ENCODE peak calls at places on chromosomes 4 and X, in ten cellular contexts. One of them, this sample, is unnamed.

GRCh38 chrX:116272328-116272727 is 101.8 kb downstream of the AGTR2 start:
- DNase-seq in T-helper 9 cell: no peak
- DNase-seq in H4: peak
- DNase-seq in esophagus muscularis mucosa: no peak
- DNase-seq in SJSA1: peak
- DNase-seq in ELR: peak
- DNase-seq in HT1080: peak
- DNase-seq in putamen: no peak
- DNase-seq in stimulated activated naive CD8-positive, alpha-beta T cell treated with anti-CD3 and anti-CD28 coated beads, Interleukin-15, Interleukin-2, amounts not matched to agents 100 U/mL and 50 U/mL, for 24 hours: no peak
- DNase-seq in neural progenitor cell: no peak
- DNase-seq in this sample: no peak

GRCh38 chr4:663438-664428 is 10.3 kb downstream of the ATP5ME start:
- DNase-seq in T-helper 9 cell: peak
- DNase-seq in H4: no peak
- DNase-seq in esophagus muscularis mucosa: no peak
- DNase-seq in SJSA1: no peak
- DNase-seq in ELR: no peak
- DNase-seq in HT1080: no peak
- DNase-seq in putamen: no peak
- DNase-seq in stimulated activated naive CD8-positive, alpha-beta T cell treated with anti-CD3 and anti-CD28 coated beads, Interleukin-15, Interleukin-2, amounts not matched to agents 100 U/mL and 50 U/mL, for 24 hours: peak
- DNase-seq in neural progenitor cell: peak
- DNase-seq in this sample: peak

GRCh38 chrX:25144043-25144940 is 128.5 kb upstream of the ARX start:
- DNase-seq in T-helper 9 cell: peak
- DNase-seq in H4: peak
- DNase-seq in esophagus muscularis mucosa: no peak
- DNase-seq in SJSA1: peak
- DNase-seq in ELR: peak
- DNase-seq in HT1080: peak
- DNase-seq in putamen: peak
- DNase-seq in stimulated activated naive CD8-positive, alpha-beta T cell treated with anti-CD3 and anti-CD28 coated beads, Interleukin-15, Interleukin-2, amounts not matched to agents 100 U/mL and 50 U/mL, for 24 hours: peak
- DNase-seq in neural progenitor cell: peak
- DNase-seq in this sample: no peak

GRCh38 chr4:9841072-9841471 is 59.6 kb downstream of the DRD5 start:
- DNase-seq in T-helper 9 cell: no peak
- DNase-seq in H4: no peak
- DNase-seq in esophagus muscularis mucosa: peak
- DNase-seq in SJSA1: no peak
- DNase-seq in ELR: no peak
- DNase-seq in HT1080: no peak
- DNase-seq in putamen: no peak
- DNase-seq in stimulated activated naive CD8-positive, alpha-beta T cell treated with anti-CD3 and anti-CD28 coated beads, Interleukin-15, Interleukin-2, amounts not matched to agents 100 U/mL and 50 U/mL, for 24 hours: no peak
- DNase-seq in neural progenitor cell: no peak
- DNase-seq in this sample: no peak

GRCh38 chr4:176277162-176277904 is 8.3 kb upstream of the ASB5 start:
- DNase-seq in T-helper 9 cell: no peak
- DNase-seq in H4: peak
- DNase-seq in esophagus muscularis mucosa: peak
- DNase-seq in SJSA1: peak
- DNase-seq in ELR: peak
- DNase-seq in HT1080: peak
- DNase-seq in putamen: peak
- DNase-seq in stimulated activated naive CD8-positive, alpha-beta T cell treated with anti-CD3 and anti-CD28 coated beads, Interleukin-15, Interleukin-2, amounts not matched to agents 100 U/mL and 50 U/mL, for 24 hours: peak
- DNase-seq in neural progenitor cell: peak
- DNase-seq in this sample: no peak

GRCh38 chr4:83889802-83890201 is 353.9 kb downstream of the GPAT3 start:
- DNase-seq in T-helper 9 cell: no peak
- DNase-seq in H4: peak
- DNase-seq in esophagus muscularis mucosa: no peak
- DNase-seq in SJSA1: no peak
- DNase-seq in ELR: peak
- DNase-seq in HT1080: peak
- DNase-seq in putamen: no peak
- DNase-seq in stimulated activated naive CD8-positive, alpha-beta T cell treated with anti-CD3 and anti-CD28 coated beads, Interleukin-15, Interleukin-2, amounts not matched to agents 100 U/mL and 50 U/mL, for 24 hours: no peak
- DNase-seq in neural progenitor cell: no peak
- DNase-seq in this sample: no peak

GRCh38 chr4:150117629-150118028 is 39.4 kb downstream of the DCLK2 start:
- DNase-seq in T-helper 9 cell: no peak
- DNase-seq in H4: no peak
- DNase-seq in esophagus muscularis mucosa: no peak
- DNase-seq in SJSA1: no peak
- DNase-seq in ELR: no peak
- DNase-seq in HT1080: no peak
- DNase-seq in putamen: no peak
- DNase-seq in stimulated activated naive CD8-positive, alpha-beta T cell treated with anti-CD3 and anti-CD28 coated beads, Interleukin-15, Interleukin-2, amounts not matched to agents 100 U/mL and 50 U/mL, for 24 hours: no peak
- DNase-seq in neural progenitor cell: no peak
- DNase-seq in this sample: no peak

GRCh38 chr4:139711461-139711860 is 45.8 kb downstream of the MGST2 start:
- DNase-seq in T-helper 9 cell: no peak
- DNase-seq in H4: no peak
- DNase-seq in esophagus muscularis mucosa: no peak
- DNase-seq in SJSA1: no peak
- DNase-seq in ELR: peak
- DNase-seq in HT1080: peak
- DNase-seq in putamen: no peak
- DNase-seq in stimulated activated naive CD8-positive, alpha-beta T cell treated with anti-CD3 and anti-CD28 coated beads, Interleukin-15, Interleukin-2, amounts not matched to agents 100 U/mL and 50 U/mL, for 24 hours: no peak
- DNase-seq in neural progenitor cell: no peak
- DNase-seq in this sample: no peak

GRCh38 chr4:31984872-31985271 is 1264.7 kb downstream of the PCDH7 start:
- DNase-seq in T-helper 9 cell: no peak
- DNase-seq in H4: no peak
- DNase-seq in esophagus muscularis mucosa: no peak
- DNase-seq in SJSA1: no peak
- DNase-seq in ELR: peak
- DNase-seq in HT1080: peak
- DNase-seq in putamen: no peak
- DNase-seq in stimulated activated naive CD8-positive, alpha-beta T cell treated with anti-CD3 and anti-CD28 coated beads, Interleukin-15, Interleukin-2, amounts not matched to agents 100 U/mL and 50 U/mL, for 24 hours: no peak
- DNase-seq in neural progenitor cell: no peak
- DNase-seq in this sample: no peak

GRCh38 chr4:148893095-148893494 is 450.9 kb upstream of the NR3C2 start:
- DNase-seq in T-helper 9 cell: no peak
- DNase-seq in H4: no peak
- DNase-seq in esophagus muscularis mucosa: no peak
- DNase-seq in SJSA1: no peak
- DNase-seq in ELR: no peak
- DNase-seq in HT1080: no peak
- DNase-seq in putamen: no peak
- DNase-seq in stimulated activated naive CD8-positive, alpha-beta T cell treated with anti-CD3 and anti-CD28 coated beads, Interleukin-15, Interleukin-2, amounts not matched to agents 100 U/mL and 50 U/mL, for 24 hours: no peak
- DNase-seq in neural progenitor cell: no peak
- DNase-seq in this sample: no peak

GRCh38 chr4:166924456-166924855 is 309.8 kb downstream of the SPOCK3 start:
- DNase-seq in T-helper 9 cell: no peak
- DNase-seq in H4: peak
- DNase-seq in esophagus muscularis mucosa: no peak
- DNase-seq in SJSA1: no peak
- DNase-seq in ELR: peak
- DNase-seq in HT1080: peak
- DNase-seq in putamen: no peak
- DNase-seq in stimulated activated naive CD8-positive, alpha-beta T cell treated with anti-CD3 and anti-CD28 coated beads, Interleukin-15, Interleukin-2, amounts not matched to agents 100 U/mL and 50 U/mL, for 24 hours: no peak
- DNase-seq in neural progenitor cell: no peak
- DNase-seq in this sample: no peak

GRCh38 chrX:67296395-67296794 is 247.4 kb upstream of the AR start:
- DNase-seq in T-helper 9 cell: no peak
- DNase-seq in H4: no peak
- DNase-seq in esophagus muscularis mucosa: no peak
- DNase-seq in SJSA1: no peak
- DNase-seq in ELR: no peak
- DNase-seq in HT1080: no peak
- DNase-seq in putamen: no peak
- DNase-seq in stimulated activated naive CD8-positive, alpha-beta T cell treated with anti-CD3 and anti-CD28 coated beads, Interleukin-15, Interleukin-2, amounts not matched to agents 100 U/mL and 50 U/mL, for 24 hours: no peak
- DNase-seq in neural progenitor cell: no peak
- DNase-seq in this sample: no peak

GRCh38 chr4:10299601-10300000 is 157.6 kb downstream of the ZNF518B start:
- DNase-seq in T-helper 9 cell: no peak
- DNase-seq in H4: no peak
- DNase-seq in esophagus muscularis mucosa: no peak
- DNase-seq in SJSA1: no peak
- DNase-seq in ELR: peak
- DNase-seq in HT1080: peak
- DNase-seq in putamen: no peak
- DNase-seq in stimulated activated naive CD8-positive, alpha-beta T cell treated with anti-CD3 and anti-CD28 coated beads, Interleukin-15, Interleukin-2, amounts not matched to agents 100 U/mL and 50 U/mL, for 24 hours: no peak
- DNase-seq in neural progenitor cell: no peak
- DNase-seq in this sample: no peak

GRCh38 chrX:86805241-86805640 is 657.0 kb downstream of the DACH2 start:
- DNase-seq in T-helper 9 cell: no peak
- DNase-seq in H4: no peak
- DNase-seq in esophagus muscularis mucosa: no peak
- DNase-seq in SJSA1: no peak
- DNase-seq in ELR: no peak
- DNase-seq in HT1080: no peak
- DNase-seq in putamen: no peak
- DNase-seq in stimulated activated naive CD8-positive, alpha-beta T cell treated with anti-CD3 and anti-CD28 coated beads, Interleukin-15, Interleukin-2, amounts not matched to agents 100 U/mL and 50 U/mL, for 24 hours: no peak
- DNase-seq in neural progenitor cell: no peak
- DNase-seq in this sample: no peak

GRCh38 chr4:186844059-186844681 is 120.5 kb upstream of the FAT1 start:
- DNase-seq in T-helper 9 cell: no peak
- DNase-seq in H4: peak
- DNase-seq in esophagus muscularis mucosa: no peak
- DNase-seq in SJSA1: peak
- DNase-seq in ELR: peak
- DNase-seq in HT1080: peak
- DNase-seq in putamen: no peak
- DNase-seq in stimulated activated naive CD8-positive, alpha-beta T cell treated with anti-CD3 and anti-CD28 coated beads, Interleukin-15, Interleukin-2, amounts not matched to agents 100 U/mL and 50 U/mL, for 24 hours: no peak
- DNase-seq in neural progenitor cell: peak
- DNase-seq in this sample: no peak

GRCh38 chrX:11380187-11380586 is 87.0 kb downstream of the AMELX start:
- DNase-seq in T-helper 9 cell: no peak
- DNase-seq in H4: no peak
- DNase-seq in esophagus muscularis mucosa: no peak
- DNase-seq in SJSA1: no peak
- DNase-seq in ELR: peak
- DNase-seq in HT1080: no peak
- DNase-seq in putamen: no peak
- DNase-seq in stimulated activated naive CD8-positive, alpha-beta T cell treated with anti-CD3 and anti-CD28 coated beads, Interleukin-15, Interleukin-2, amounts not matched to agents 100 U/mL and 50 U/mL, for 24 hours: no peak
- DNase-seq in neural progenitor cell: no peak
- DNase-seq in this sample: no peak

GRCh38 chrX:111376897-111377601 is 34.9 kb downstream of the DCX start:
- DNase-seq in T-helper 9 cell: no peak
- DNase-seq in H4: no peak
- DNase-seq in esophagus muscularis mucosa: no peak
- DNase-seq in SJSA1: no peak
- DNase-seq in ELR: no peak
- DNase-seq in HT1080: no peak
- DNase-seq in putamen: no peak
- DNase-seq in stimulated activated naive CD8-positive, alpha-beta T cell treated with anti-CD3 and anti-CD28 coated beads, Interleukin-15, Interleukin-2, amounts not matched to agents 100 U/mL and 50 U/mL, for 24 hours: no peak
- DNase-seq in neural progenitor cell: peak
- DNase-seq in this sample: no peak

GRCh38 chr4:159422626-159423025 is 319.7 kb downstream of the RAPGEF2 start:
- DNase-seq in T-helper 9 cell: no peak
- DNase-seq in H4: no peak
- DNase-seq in esophagus muscularis mucosa: no peak
- DNase-seq in SJSA1: no peak
- DNase-seq in ELR: no peak
- DNase-seq in HT1080: no peak
- DNase-seq in putamen: no peak
- DNase-seq in stimulated activated naive CD8-positive, alpha-beta T cell treated with anti-CD3 and anti-CD28 coated beads, Interleukin-15, Interleukin-2, amounts not matched to agents 100 U/mL and 50 U/mL, for 24 hours: no peak
- DNase-seq in neural progenitor cell: no peak
- DNase-seq in this sample: no peak

GRCh38 chr4:184851200-184851541 is 25.4 kb upstream of the ACSL1 start:
- DNase-seq in T-helper 9 cell: no peak
- DNase-seq in H4: no peak
- DNase-seq in esophagus muscularis mucosa: no peak
- DNase-seq in SJSA1: no peak
- DNase-seq in ELR: peak
- DNase-seq in HT1080: peak
- DNase-seq in putamen: no peak
- DNase-seq in stimulated activated naive CD8-positive, alpha-beta T cell treated with anti-CD3 and anti-CD28 coated beads, Interleukin-15, Interleukin-2, amounts not matched to agents 100 U/mL and 50 U/mL, for 24 hours: peak
- DNase-seq in neural progenitor cell: no peak
- DNase-seq in this sample: no peak

GRCh38 chr4:36494766-36495165 is 213.3 kb downstream of the DTHD1 start:
- DNase-seq in T-helper 9 cell: no peak
- DNase-seq in H4: no peak
- DNase-seq in esophagus muscularis mucosa: no peak
- DNase-seq in SJSA1: no peak
- DNase-seq in ELR: no peak
- DNase-seq in HT1080: no peak
- DNase-seq in putamen: no peak
- DNase-seq in stimulated activated naive CD8-positive, alpha-beta T cell treated with anti-CD3 and anti-CD28 coated beads, Interleukin-15, Interleukin-2, amounts not matched to agents 100 U/mL and 50 U/mL, for 24 hours: no peak
- DNase-seq in neural progenitor cell: no peak
- DNase-seq in this sample: no peak

GRCh38 chrX:132491191-132491590 is 2.4 kb upstream of the MBNL3 start:
- DNase-seq in T-helper 9 cell: no peak
- DNase-seq in H4: peak
- DNase-seq in esophagus muscularis mucosa: no peak
- DNase-seq in SJSA1: no peak
- DNase-seq in ELR: no peak
- DNase-seq in HT1080: peak
- DNase-seq in putamen: peak
- DNase-seq in stimulated activated naive CD8-positive, alpha-beta T cell treated with anti-CD3 and anti-CD28 coated beads, Interleukin-15, Interleukin-2, amounts not matched to agents 100 U/mL and 50 U/mL, for 24 hours: no peak
- DNase-seq in neural progenitor cell: no peak
- DNase-seq in this sample: no peak

GRCh38 chr4:69092980-69093568 is 3.2 kb upstream of the UGT2B7 start:
- DNase-seq in T-helper 9 cell: no peak
- DNase-seq in H4: no peak
- DNase-seq in esophagus muscularis mucosa: no peak
- DNase-seq in SJSA1: no peak
- DNase-seq in ELR: no peak
- DNase-seq in HT1080: no peak
- DNase-seq in putamen: no peak
- DNase-seq in stimulated activated naive CD8-positive, alpha-beta T cell treated with anti-CD3 and anti-CD28 coated beads, Interleukin-15, Interleukin-2, amounts not matched to agents 100 U/mL and 50 U/mL, for 24 hours: no peak
- DNase-seq in neural progenitor cell: no peak
- DNase-seq in this sample: no peak

GRCh38 chr4:38278255-38278654 is 318.1 kb downstream of the PTTG2 start:
- DNase-seq in T-helper 9 cell: no peak
- DNase-seq in H4: no peak
- DNase-seq in esophagus muscularis mucosa: no peak
- DNase-seq in SJSA1: no peak
- DNase-seq in ELR: no peak
- DNase-seq in HT1080: no peak
- DNase-seq in putamen: no peak
- DNase-seq in stimulated activated naive CD8-positive, alpha-beta T cell treated with anti-CD3 and anti-CD28 coated beads, Interleukin-15, Interleukin-2, amounts not matched to agents 100 U/mL and 50 U/mL, for 24 hours: no peak
- DNase-seq in neural progenitor cell: no peak
- DNase-seq in this sample: no peak